ENCODE peak calls at places on chromosomes 16 and 17, in nine cellular contexts. O is PC-3; Z is CD8-positive, alpha-beta memory T cell; Q is IMR-90; H is lung; K is right cardiac atrium; G is cardiac muscle cell; L is heart left ventricle; W is WERI-Rb-1. C is an unnamed sample.

GRCh38 chr16:8905168-8905762 is 23.1 kb downstream of the LITAFD start:
- DNase-seq in Z (no peak), Q (peak; percentile 45), H (no peak), L (no peak), K (no peak), O (peak; percentile 29), W (peak; percentile 37), G (peak; percentile 59), C (peak; percentile 67)

GRCh38 chr17:17751489-17751995 is 70.3 kb downstream of the RAI1 start:
- DNase-seq in O (no peak), H (no peak), K (no peak), W (no peak), L (no peak), Q (no peak), G (no peak), Z (no peak), C (no peak)

GRCh38 chr16:50733468-50733867 is 8.4 kb upstream of the CYLD start:
- DNase-seq in H (no peak), K (no peak), L (no peak), O (no peak), Z (no peak), W (no peak), Q (no peak), G (no peak), C (no peak)

GRCh38 chr17:47905221-47905733 is 9.2 kb downstream of the SP2 start:
- DNase-seq in Z (no peak), W (no peak), Q (peak; percentile 78), K (peak; percentile 80), G (peak; percentile 94), L (peak; percentile 87), H (peak; percentile 63), O (peak; percentile 32), C (no peak)

GRCh38 chr17:75476274-75476673 is 19.8 kb downstream of the TMEM94 start:
- DNase-seq in H (no peak), Q (peak; percentile 39), K (no peak), O (no peak), Z (no peak), L (no peak), G (peak; percentile 68), W (peak; percentile 72), C (no peak)

GRCh38 chr16:83952587-83952939 is 477 bp upstream of the OSGIN1 start:
- DNase-seq in L (no peak), H (peak; percentile 60), W (no peak), G (no peak), K (no peak), Q (no peak), Z (no peak), O (peak; percentile 74), C (no peak)

GRCh38 chr17:29291163-29291752 is 2.7 kb downstream of the NUFIP2 start:
- DNase-seq in O (peak; percentile 75), L (no peak), G (peak; percentile 78), Q (peak; percentile 77), Z (peak; percentile 66), W (no peak), K (no peak), H (no peak), C (peak; percentile 50)

GRCh38 chr16:55370762-55371482 is 46.9 kb downstream of the IRX6 start:
- DNase-seq in G (peak; percentile 45), K (peak; percentile 63), L (peak; percentile 85), O (peak; percentile 22), Q (peak; percentile 8), H (peak; percentile 50), Z (no peak), W (peak; percentile 80), C (peak; percentile 66)

GRCh38 chr16:24013733-24014645 is 178.2 kb downstream of the PRKCB start:
- DNase-seq in K (peak; percentile 45), L (peak; percentile 59), Q (no peak), G (no peak), W (peak; percentile 40), Z (peak; percentile 85), H (no peak), O (no peak), C (no peak)

GRCh38 chr16:57277586-57277985 is 6.9 kb downstream of the PLLP start:
- DNase-seq in H (peak; percentile 49), L (no peak), K (peak; percentile 14), W (peak; percentile 32), O (peak; percentile 96), G (peak; percentile 56), Z (peak; percentile 64), Q (peak; percentile 60), C (peak; percentile 33)

GRCh38 chr16:24580665-24581064 is 41.3 kb downstream of the RBBP6 start:
- DNase-seq in L (no peak), H (no peak), G (peak; percentile 55), Z (no peak), W (no peak), K (no peak), Q (peak; percentile 62), O (peak; percentile 53), C (no peak)

GRCh38 chr16:75555213-75555706 is 792 bp downstream of the TMEM231 start:
- DNase-seq in Q (peak; percentile 86), L (peak; percentile 91), H (peak; percentile 84), Z (no peak), W (peak; percentile 88), O (peak; percentile 88), G (peak; percentile 94), K (peak; percentile 88), C (peak; percentile 89)

GRCh38 chr17:61943117-61943516 is 15.3 kb upstream of the INTS2 start:
- DNase-seq in Q (no peak), O (no peak), K (no peak), Z (no peak), G (no peak), L (no peak), H (no peak), W (no peak), C (no peak)

GRCh38 chr16:12002447-12003006 is 26.0 kb downstream of the SNX29 start:
- DNase-seq in H (no peak), W (peak; percentile 91), G (peak; percentile 96), Q (peak; percentile 75), L (peak; percentile 37), O (no peak), Z (no peak), K (peak; percentile 26), C (no peak)

GRCh38 chr17:58046230-58047094 is 36.8 kb upstream of the DYNLL2 start:
- DNase-seq in Q (no peak), L (peak; percentile 51), O (no peak), G (no peak), Z (no peak), H (no peak), K (no peak), W (no peak), C (peak; percentile 73)

GRCh38 chr16:47581114-47581513 is 120.0 kb downstream of the PHKB start:
- DNase-seq in O (no peak), Z (no peak), G (no peak), W (no peak), K (no peak), Q (no peak), L (no peak), H (no peak), C (peak; percentile 16)

DNA sequence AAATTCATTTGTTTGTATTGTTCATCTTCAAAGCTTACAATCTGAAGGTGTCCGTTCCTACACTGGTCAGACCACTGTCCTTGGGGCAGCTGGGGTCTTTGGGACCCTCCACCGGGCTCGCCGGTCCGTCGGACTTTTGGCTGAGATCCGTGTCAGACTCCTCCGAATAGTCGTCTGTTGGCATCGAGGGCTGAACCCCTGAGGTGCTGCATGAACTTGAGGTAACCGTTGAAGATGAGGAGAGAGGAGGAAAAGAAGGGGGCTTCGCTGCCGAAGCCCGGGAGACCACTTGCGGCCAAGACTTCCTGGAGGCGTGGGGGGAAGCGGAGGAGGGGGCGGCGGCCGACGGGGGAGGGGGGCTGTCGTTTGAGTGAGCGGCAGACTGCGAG is 260.8 kb downstream of the ZFHX3 start:
- DNase-seq in L (no peak), Q (no peak), H (no peak), Z (no peak), W (no peak), O (no peak), K (no peak), G (no peak), C (no peak)
- H3K4me3 ChIP-seq in L (peak overlapping the region; percentile 54), Q (peak overlapping the region; percentile 33), H (no peak overlapping the region), Z (no peak overlapping the region), W (no peak overlapping the region), O (peak overlapping the region; percentile 56), K (peak overlapping the region; percentile 53), G (peak overlapping the region; percentile 27), C (peak overlapping the region; percentile 62)

GRCh38 chr17:73934696-73935095 is 268.8 kb upstream of the RPL38 start:
- DNase-seq in O (no peak), Z (no peak), Q (no peak), G (no peak), L (no peak), W (no peak), H (no peak), K (no peak), C (no peak)
- H3K27me3 ChIP-seq in O (peaks cover 79% of the 10 kb centered on the region), Z (no peaks in the 10 kb centered on the region), Q (no peaks in the 10 kb centered on the region), G (no peaks in the 10 kb centered on the region), L (no peaks in the 10 kb centered on the region), W (no peaks in the 10 kb centered on the region), H (no peaks in the 10 kb centered on the region), K (peaks cover 3% of the 10 kb centered on the region), C (no peaks in the 10 kb centered on the region)

DNA sequence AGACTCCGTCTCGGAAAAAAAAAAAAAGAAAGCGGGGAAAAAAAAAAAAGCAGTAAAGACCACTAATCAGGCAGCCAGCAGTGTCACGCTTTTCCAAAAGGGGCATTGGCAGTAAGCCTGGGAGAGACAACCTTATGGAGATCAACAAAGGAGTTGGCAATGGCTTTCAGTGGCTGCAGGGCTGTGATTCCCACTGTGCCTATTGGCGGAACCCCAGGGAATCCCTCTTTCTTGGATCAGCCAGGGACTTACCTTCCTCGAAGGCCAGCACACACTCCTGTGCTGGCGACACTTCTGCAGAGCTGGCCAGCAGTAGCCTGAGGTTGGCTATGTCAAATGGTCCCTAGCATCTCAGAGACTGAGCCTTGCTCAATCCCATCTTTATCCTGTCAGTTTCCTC is 43.3 kb upstream of the ZFHX3 start:
- DNase-seq in O (no peak), Z (no peak), H (no peak), L (no peak), G (no peak), K (no peak), W (no peak), Q (no peak), C (no peak)
- H3K4me3 ChIP-seq in O (no peak overlapping the region), Z (no peak overlapping the region), H (no peak overlapping the region), L (no peak overlapping the region), G (no peak overlapping the region), K (no peak overlapping the region), W (no peak overlapping the region), Q (no peak overlapping the region), C (no peak overlapping the region)

GRCh38 chr16:2819179-2819938 is 2.3 kb downstream of the PRSS21 start:
- DNase-seq in G (no peak), O (no peak), L (no peak), W (no peak), H (no peak), K (no peak), Z (no peak), Q (no peak), C (peak; percentile 28)

GRCh38 chr16:2815299-2815771 is 1.7 kb upstream of the PRSS21 start:
- DNase-seq in Q (no peak), Z (no peak), H (no peak), L (no peak), K (no peak), W (no peak), G (no peak), O (no peak), C (peak; percentile 50)

GRCh38 chr16:2818278-2818876 is 1.3 kb downstream of the PRSS21 start:
- DNase-seq in W (no peak), Z (no peak), L (no peak), G (no peak), O (no peak), H (no peak), K (no peak), Q (no peak), C (peak; percentile 42)

GRCh38 chr16:2816751-2817495 is at the start of gene PRSS21:
- DNase-seq in Q (no peak), L (no peak), Z (peak; percentile 44), G (no peak), W (no peak), K (no peak), O (no peak), H (no peak), C (peak; percentile 93)

GRCh38 chr16:2817496-2818277 is 650 bp downstream of the PRSS21 start:
- DNase-seq in Z (no peak), Q (no peak), O (no peak), G (no peak), H (no peak), L (no peak), K (no peak), W (peak; percentile 3), C (peak; percentile 57)
- H3K27me3 ChIP-seq in Z (no peaks in the 10 kb centered on the region), Q (peaks cover 52% of the 10 kb centered on the region), O (no peaks in the 10 kb centered on the region), G (no peaks in the 10 kb centered on the region), H (no peaks in the 10 kb centered on the region), L (peaks cover 11% of the 10 kb centered on the region), K (no peaks in the 10 kb centered on the region), W (no peaks in the 10 kb centered on the region), C (no peaks in the 10 kb centered on the region)

C was measured in H7.